ENCODE peak calls at places on chromosomes 11 and 22, in four cellular contexts. P is neural crest cell; X is activated naive CD8-positive, alpha-beta T cell treated with anti-CD3 and anti-CD28 coated beads, Interleukin-2, amount 50 U/mL, for 16 hours; D is hepatocyte. S is an unnamed sample.

GRCh38 chr11:2527621-2528291 is 82.9 kb downstream of the KCNQ1 start:
- DNase-seq in P (no peak), D (no peak), X (no peak), S (no peak)

GRCh38 chr11:13225058-13226001 is 52.3 kb upstream of the BMAL1 start:
- DNase-seq in D (no peak), P (no peak), X (no peak), S (no peak)

GRCh38 chr11:91776660-91777059 is 448.0 kb upstream of the FAT3 start:
- DNase-seq in P (no peak), X (no peak), D (no peak), S (no peak)

GRCh38 chr11:126718319-126718718 is 282.3 kb downstream of the KIRREL3 start:
- DNase-seq in D (no peak), X (no peak), P (no peak), S (no peak)

GRCh38 chr22:24432059-24432853 is 4.9 kb downstream of the ADORA2A start:
- DNase-seq in X (peak; percentile 29), P (no peak), D (peak; percentile 46), S (peak; percentile 44)

GRCh38 chr11:77141475-77141874 is 13.4 kb downstream of the MYO7A start:
- DNase-seq in P (no peak), X (no peak), D (no peak), S (no peak)

GRCh38 chr11:96393753-96394348 is 4.0 kb downstream of the JRKL start:
- DNase-seq in D (peak; percentile 53), P (no peak), X (no peak), S (no peak)

GRCh38 chr22:42645938-42646568 is 3.1 kb downstream of the CYB5R3 start:
- DNase-seq in D (no peak), X (no peak), P (no peak), S (no peak)

GRCh38 chr11:33658195-33658900 is 42.3 kb downstream of the C11orf91 start:
- DNase-seq in X (no peak), D (no peak), P (no peak), S (no peak)

GRCh38 chr11:20671856-20672546 is 2.6 kb downstream of the NELL1 start:
- DNase-seq in D (peak; percentile 17), P (no peak), X (no peak), S (no peak)

GRCh38 chr11:63369971-63370588 is 495 bp downstream of the SLC22A9 start:
- DNase-seq in P (no peak), X (no peak), D (no peak), S (no peak)

GRCh38 chr22:41939981-41940852 is 6.7 kb downstream of the CENPM start:
- DNase-seq in X (peak; percentile 69), P (no peak), D (no peak), S (peak; percentile 97)